ENCODE peak calls at places on chromosomes 1 and 21, in six cellular contexts. M is coronary artery, Z is nephron progenitor cell, F is GM06990, Y is glutamatergic neuron, G is GM20000. U is an unnamed sample.

GRCh38 chr1:2894381-2895041 is 93.0 kb upstream of the TTC34 start:
- DNase-seq in Y (no peak), F (no peak), G (no peak), Z (no peak), M (no peak), U (no peak)

GRCh38 chr1:22284906-22285544 is 142.1 kb upstream of the WNT4 start:
- DNase-seq in Y (no peak), G (no peak), Z (no peak), F (no peak), M (peak; percentile 57), U (no peak)

GRCh38 chr1:65992160-65993046 is 199.7 kb downstream of the PDE4B start:
- DNase-seq in Z (no peak), G (no peak), F (no peak), Y (no peak), M (no peak), U (no peak)

GRCh38 chr1:165871311-165872067 is 44.1 kb downstream of the UCK2 start:
- DNase-seq in F (peak; percentile 56), Y (peak; percentile 44), Z (no peak), M (no peak), G (peak; percentile 47), U (no peak)

GRCh38 chr1:229655781-229656180 is 29.7 kb downstream of the URB2 start:
- DNase-seq in Z (no peak), G (no peak), Y (no peak), F (no peak), M (no peak), U (no peak)

GRCh38 chr21:46189213-46189958 is 5.1 kb upstream of the SPATC1L start:
- DNase-seq in Y (no peak), Z (no peak), F (no peak), M (peak; percentile 57), G (no peak), U (no peak)

GRCh38 chr1:202890392-202890791 is 1.4 kb upstream of the RABIF start:
- DNase-seq in G (no peak), Z (no peak), Y (no peak), F (no peak), M (no peak), U (no peak)

GRCh38 chr1:167342846-167343245 is 122.2 kb downstream of the POU2F1 start:
- DNase-seq in G (peak; percentile 41), Y (no peak), M (no peak), Z (no peak), F (no peak), U (no peak)

GRCh38 chr1:204254031-204254661 is 40.4 kb upstream of the GOLT1A start:
- DNase-seq in Z (no peak), F (no peak), M (no peak), Y (no peak), G (no peak), U (no peak)

GRCh38 chr1:227780101-227781044 is 35.1 kb upstream of the PRSS38 start:
- DNase-seq in G (no peak), M (peak; percentile 68), Y (no peak), F (no peak), Z (no peak), U (no peak)

GRCh38 chr1:111406325-111406768 is 21.2 kb downstream of the OVGP1 start:
- DNase-seq in Y (no peak), Z (no peak), F (peak; percentile 64), G (peak; percentile 57), M (no peak), U (no peak)

GRCh38 chr1:31764307-31765040 is at the start of gene ADGRB2:
- DNase-seq in M (no peak), F (no peak), Z (peak; percentile 65), G (peak; percentile 73), Y (peak; percentile 64), U (no peak)

GRCh38 chr1:17040135-17040534 is 13.7 kb downstream of the SDHB start:
- DNase-seq in Z (no peak), G (no peak), M (no peak), F (no peak), Y (no peak), U (no peak)

GRCh38 chr1:78095618-78096416 is 50.1 kb downstream of the GIPC2 start:
- DNase-seq in F (no peak), Z (no peak), M (no peak), G (no peak), Y (no peak), U (no peak)

GRCh38 chr1:200245492-200245891 is 164.3 kb downstream of the ZNF281 start:
- DNase-seq in Z (no peak), Y (no peak), G (no peak), M (no peak), F (no peak), U (no peak)

GRCh38 chr1:87221008-87221407 is 107.7 kb upstream of the LMO4 start:
- DNase-seq in M (no peak), Z (no peak), F (no peak), Y (no peak), G (no peak), U (no peak)

GRCh38 chr1:105664495-105664894 is 1392.0 kb upstream of the PRMT6 start:
- DNase-seq in Z (no peak), Y (no peak), G (no peak), F (no peak), M (no peak), U (no peak)

GRCh38 chr1:190837888-190838287 is 360.2 kb upstream of the BRINP3 start:
- DNase-seq in Y (no peak), G (no peak), M (no peak), F (no peak), Z (no peak), U (no peak)

GRCh38 chr21:43825610-43825935 is 36.2 kb downstream of the RRP1 start:
- DNase-seq in Z (no peak), F (no peak), M (no peak), G (no peak), Y (no peak), U (no peak)

GRCh38 chr1:215567491-215568286 is 585 bp downstream of the KCTD3 start:
- DNase-seq in Z (peak; percentile 67), F (peak; percentile 78), M (peak; percentile 79), G (peak; percentile 79), Y (peak; percentile 61), U (peak; percentile 71)

GRCh38 chr1:192632641-192633532 is 3.1 kb upstream of the RGS13 start:
- DNase-seq in Z (no peak), Y (no peak), F (no peak), G (no peak), M (no peak), U (no peak)

GRCh38 chr1:174358786-174359453 is 88.8 kb upstream of the GPR52 start:
- DNase-seq in G (no peak), F (no peak), M (no peak), Y (no peak), Z (no peak), U (no peak)

GRCh38 chr1:19661721-19662228 is 2.9 kb upstream of the HTR6 start:
- DNase-seq in Y (no peak), M (no peak), Z (no peak), G (peak; percentile 61), F (no peak), U (no peak)

GRCh38 chr1:227136210-227136609 is 182.1 kb downstream of the CDC42BPA start:
- DNase-seq in G (no peak), Z (no peak), F (no peak), M (no peak), Y (no peak), U (no peak)

GRCh38 chr1:103218369-103218768 is 110.0 kb upstream of the COL11A1 start:
- DNase-seq in Y (no peak), M (no peak), G (no peak), Z (no peak), F (no peak), U (no peak)

GRCh38 chr1:24928631-24929090 is 1.4 kb downstream of the RUNX3 start:
- DNase-seq in Z (peak; percentile 50), M (no peak), Y (peak; percentile 55), G (peak; percentile 69), F (no peak), U (no peak)

GRCh38 chr1:24926596-24927249 is 3.4 kb downstream of the RUNX3 start:
- DNase-seq in Y (no peak), G (peak; percentile 25), Z (peak; percentile 38), F (no peak), M (no peak), U (no peak)

GRCh38 chr1:24927886-24928630 is 2.0 kb downstream of the RUNX3 start:
- DNase-seq in F (no peak), M (no peak), Y (no peak), G (no peak), Z (no peak), U (no peak)

GRCh38 chr1:24925963-24926362 is 4.1 kb downstream of the RUNX3 start:
- DNase-seq in G (no peak), Y (no peak), Z (no peak), F (no peak), M (no peak), U (no peak)

GRCh38 chr1:24927473-24927872 is 2.6 kb downstream of the RUNX3 start:
- DNase-seq in G (no peak), Z (no peak), Y (no peak), M (no peak), F (no peak), U (no peak)
- TF ChIP-seq CTCF in G (no peak), Z (no peak), Y (no peak), M (no peak), F (no peak), U (no peak)

GRCh38 chr1:58204284-58204683 is 342.2 kb downstream of the OMA1 start:
- DNase-seq in Z (no peak), G (no peak), Y (no peak), F (no peak), M (no peak), U (no peak)
- TF ChIP-seq CTCF in Z (peak; percentile 19), G (no peak), Y (peak; percentile 56), F (peak; percentile 31), M (no peak), U (no peak)

GRCh38 chr21:27366846-27367245 is 400.0 kb upstream of the ADAMTS5 start:
- DNase-seq in F (no peak), G (no peak), Y (no peak), Z (no peak), M (no peak), U (no peak)

GRCh38 chr21:27365394-27365793 is 398.5 kb upstream of the ADAMTS5 start:
- DNase-seq in Z (no peak), Y (no peak), F (no peak), G (no peak), M (no peak), U (no peak)

GRCh38 chr21:27359141-27359540 is 392.3 kb upstream of the ADAMTS5 start:
- DNase-seq in F (no peak), M (no peak), Y (no peak), G (no peak), Z (no peak), U (no peak)

GRCh38 chr21:27363719-27364479 is 397.0 kb upstream of the ADAMTS5 start:
- DNase-seq in Y (no peak), Z (no peak), F (no peak), M (no peak), G (no peak), U (no peak)

DNA sequence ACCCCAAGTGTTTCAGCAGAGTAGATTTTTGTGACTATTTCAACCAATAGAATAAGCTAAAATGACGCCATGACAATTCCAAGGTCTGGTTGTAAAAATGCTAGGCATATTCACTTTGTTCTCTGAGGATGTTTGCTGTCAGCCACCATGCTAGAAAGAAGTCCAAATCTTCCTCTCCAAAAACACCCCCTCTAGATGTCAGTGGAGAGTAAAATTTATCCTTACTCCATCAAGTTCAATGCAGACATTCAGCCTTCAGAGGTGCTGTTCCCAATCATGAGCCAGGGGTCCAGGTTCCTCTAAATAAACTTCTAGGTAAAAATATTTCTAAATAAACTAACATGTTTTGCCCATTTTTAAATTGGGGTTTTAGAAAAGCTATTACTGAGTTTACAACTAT is 395.4 kb upstream of the ADAMTS5 start:
- DNase-seq in Z (no peak), F (no peak), G (no peak), Y (no peak), M (no peak), U (no peak)
- TF ChIP-seq CTCF in Z (no peak), F (no peak), G (no peak), Y (no peak), M (no peak), U (no peak)

GRCh38 chr1:4027008-4027407 is 126.9 kb upstream of the C1orf174 start:
- DNase-seq in Y (no peak), Z (no peak), F (no peak), M (no peak), G (no peak), U (no peak)
- TF ChIP-seq CTCF in Y (no peak), Z (no peak), F (no peak), M (no peak), G (no peak), U (no peak)

U was measured in mesothelial cell of epicardium.